ENCODE peak calls at places on chromosomes 11 and 22, in ten cellular contexts. N is ovary, D is HCT116, I is heart left ventricle, V is stomach, A is IMR-90, O is esophagus muscularis mucosa, Q is thyroid gland, K is tibial nerve, E is A549. H is an unnamed sample.

GRCh38 chr22:44181033-44181911 is 547 bp downstream of the PARVG start:
- DNase-seq in N (no peak), I (peak; percentile 54), O (no peak), Q (no peak), K (no peak), A (no peak), E (no peak), D (no peak), V (peak; percentile 43), H (no peak)

GRCh38 chr11:9169595-9170295 is 78.3 kb upstream of the SCUBE2 start:
- DNase-seq in V (no peak), D (no peak), I (no peak), Q (no peak), A (peak; percentile 34), N (no peak), O (no peak), K (no peak), E (no peak), H (no peak)

GRCh38 chr22:30695351-30695762 is 683 bp downstream of the OSBP2 start:
- DNase-seq in O (no peak), V (no peak), A (no peak), Q (peak; percentile 49), K (no peak), I (peak; percentile 30), N (peak; percentile 12), E (no peak), D (no peak), H (no peak)

GRCh38 chr11:30984442-30984816 is 385.1 kb downstream of the DCDC1 start:
- DNase-seq in Q (no peak), O (no peak), I (peak; percentile 23), D (no peak), V (no peak), A (peak; percentile 0), E (peak; percentile 25), K (no peak), N (no peak), H (no peak)

GRCh38 chr11:104487035-104487775 is 323.3 kb upstream of the PDGFD start:
- DNase-seq in A (peak; percentile 30), N (no peak), V (no peak), O (no peak), K (no peak), Q (no peak), I (no peak), E (no peak), D (no peak), H (no peak)

GRCh38 chr22:24550902-24551229 is 4.1 kb downstream of the GUCD1 start:
- DNase-seq in K (no peak), I (no peak), N (no peak), O (no peak), A (no peak), E (no peak), V (no peak), D (no peak), Q (no peak), H (no peak)

GRCh38 chr11:17541330-17541885 is 2.8 kb downstream of the USH1C start:
- DNase-seq in E (no peak), O (no peak), D (no peak), I (no peak), K (no peak), Q (no peak), N (no peak), A (no peak), V (no peak), H (no peak)

GRCh38 chr22:30606455-30607299 is at the start of gene TCN2:
- DNase-seq in K (peak; percentile 64), O (peak; percentile 96), D (no peak), A (peak; percentile 77), N (peak; percentile 77), Q (peak; percentile 81), E (peak; percentile 69), V (peak; percentile 74), I (peak; percentile 80), H (peak; percentile 84)

GRCh38 chr11:122598971-122599370 is 56.6 kb upstream of the UBASH3B start:
- DNase-seq in O (no peak), N (no peak), V (no peak), E (no peak), D (no peak), I (no peak), Q (no peak), A (no peak), K (no peak), H (no peak)

GRCh38 chr22:21629262-21630149 is at the start of gene YDJC:
- DNase-seq in I (peak; percentile 93), Q (peak; percentile 94), E (peak; percentile 76), A (peak; percentile 88), N (peak; percentile 89), K (peak; percentile 45), V (peak; percentile 96), O (peak; percentile 98), D (peak; percentile 87), H (peak; percentile 96)
- TF ChIP-seq POLR2A in I (peak; percentile 59), Q (peak; percentile 59), E (peak; percentile 79), A (peak; percentile 73), N (peak; percentile 39), K (no peak), V (no peak), O (no peak), D (peak; percentile 73), H (peak; percentile 67)

GRCh38 chr11:47317078-47317828 is 35.2 kb downstream of the MYBPC3 start:
- DNase-seq in O (no peak), E (no peak), I (no peak), D (no peak), V (no peak), N (no peak), K (no peak), A (no peak), Q (no peak), H (no peak)

GRCh38 chr11:47314992-47315391 is 37.5 kb downstream of the MYBPC3 start:
- DNase-seq in V (no peak), O (no peak), A (peak; percentile 55), K (no peak), I (no peak), D (no peak), E (no peak), N (no peak), Q (no peak), H (no peak)

GRCh38 chr11:47318166-47318565 is 34.3 kb downstream of the MYBPC3 start:
- DNase-seq in A (no peak), N (no peak), O (no peak), E (no peak), D (no peak), V (no peak), K (no peak), I (no peak), Q (no peak), H (no peak)
- H3K27ac ChIP-seq in A (no peak overlapping the region), N (no peak overlapping the region), O (no peak overlapping the region), E (no peak overlapping the region), D (no peak overlapping the region), V (no peak overlapping the region), K (no peak overlapping the region), I (no peak overlapping the region), Q (no peak overlapping the region), H (no peak overlapping the region)

GRCh38 chr11:72635309-72635915 is 38.8 kb downstream of the PDE2A start:
- DNase-seq in Q (no peak), V (no peak), N (no peak), O (no peak), K (no peak), E (no peak), D (no peak), A (no peak), I (no peak), H (no peak)

GRCh38 chr11:72634472-72635095 is 39.6 kb downstream of the PDE2A start:
- DNase-seq in A (no peak), O (no peak), N (no peak), K (no peak), E (no peak), V (no peak), I (peak; percentile 59), Q (peak; percentile 16), D (no peak), H (no peak)

GRCh38 chr11:72637198-72637597 is 37.0 kb downstream of the PDE2A start:
- DNase-seq in I (no peak), A (no peak), K (no peak), Q (no peak), D (peak; percentile 12), N (no peak), O (no peak), E (no peak), V (no peak), H (no peak)

GRCh38 chr11:72634016-72634415 is 40.2 kb downstream of the PDE2A start:
- DNase-seq in O (no peak), V (no peak), N (no peak), A (no peak), K (no peak), E (no peak), D (no peak), Q (no peak), I (no peak), H (no peak)

DNA sequence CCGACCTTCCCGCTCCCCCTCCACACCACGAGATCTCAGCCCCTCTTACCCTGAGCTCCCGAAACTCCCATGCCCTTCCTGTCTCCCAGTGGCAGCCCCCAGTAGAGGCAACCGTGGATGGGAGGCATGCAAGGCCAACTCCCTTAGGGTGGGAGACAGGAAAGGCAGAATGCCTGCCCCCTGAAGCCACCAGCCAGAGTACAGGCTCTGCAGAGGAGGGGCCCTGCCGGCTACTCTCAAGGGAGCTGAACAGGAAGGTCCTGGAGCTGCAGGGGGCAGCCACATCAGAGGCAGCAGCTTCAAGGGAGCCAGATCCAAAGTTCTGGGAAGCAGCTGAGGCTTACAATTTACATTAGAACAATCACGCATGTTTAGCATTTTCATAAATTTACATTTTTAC is 38.3 kb downstream of the PDE2A start:
- DNase-seq in V (no peak), E (no peak), A (no peak), Q (no peak), K (no peak), O (no peak), D (no peak), I (no peak), N (no peak), H (no peak)
- H3K4me3 ChIP-seq in V (no peak overlapping the region), E (no peak overlapping the region), A (no peak overlapping the region), Q (no peak overlapping the region), K (no peak overlapping the region), O (no peak overlapping the region), D (no peak overlapping the region), I (no peak overlapping the region), N (no peak overlapping the region), H (no peak overlapping the region)

GRCh38 chr11:43996318-43996717 is 51.5 kb upstream of the ACCSL start:
- DNase-seq in K (no peak), Q (no peak), O (no peak), D (no peak), A (no peak), I (no peak), V (no peak), E (no peak), N (no peak), H (no peak)
- TF ChIP-seq POLR2A in K (no peak), Q (no peak), O (no peak), D (no peak), A (no peak), I (no peak), V (no peak), E (no peak), N (no peak), H (no peak)

H was measured in right lobe of liver.